ENCODE peak calls at places on chromosomes 4 and X, in six cellular contexts. One of them, this sample, is unnamed.

GRCh38 chr4:162408309-162408708 is 244.5 kb upstream of the FSTL5 start:
- DNase-seq in CD4-positive, alpha-beta T cell: no peak
- DNase-seq in GM20000: no peak
- DNase-seq in D721Med: no peak
- DNase-seq in CD14-positive monocyte: no peak
- DNase-seq in HepG2: no peak
- DNase-seq in this sample: no peak

GRCh38 chr4:7661846-7662506 is 227.2 kb upstream of the PSAPL1 start:
- DNase-seq in HepG2: no peak
- DNase-seq in D721Med: no peak
- DNase-seq in CD14-positive monocyte: no peak
- DNase-seq in CD4-positive, alpha-beta T cell: no peak
- DNase-seq in GM20000: no peak
- DNase-seq in this sample: no peak

GRCh38 chr4:175536852-175537453 is 275.1 kb downstream of the GPM6A start:
- DNase-seq in CD4-positive, alpha-beta T cell: no peak
- DNase-seq in GM20000: peak; percentile 16
- DNase-seq in D721Med: no peak
- DNase-seq in HepG2: peak; percentile 35
- DNase-seq in CD14-positive monocyte: no peak
- DNase-seq in this sample: peak; percentile 25

GRCh38 chr4:4762909-4763814 is 96.3 kb upstream of the MSX1 start:
- DNase-seq in CD4-positive, alpha-beta T cell: no peak
- DNase-seq in GM20000: peak; percentile 73
- DNase-seq in D721Med: no peak
- DNase-seq in CD14-positive monocyte: no peak
- DNase-seq in HepG2: no peak
- DNase-seq in this sample: peak; percentile 84

GRCh38 chrX:40248822-40249221 is 151.1 kb upstream of the BCOR start:
- DNase-seq in HepG2: no peak
- DNase-seq in D721Med: no peak
- DNase-seq in GM20000: no peak
- DNase-seq in CD4-positive, alpha-beta T cell: no peak
- DNase-seq in CD14-positive monocyte: no peak
- DNase-seq in this sample: no peak

GRCh38 chr4:45317276-45317675 is 590.9 kb upstream of the GNPDA2 start:
- DNase-seq in CD14-positive monocyte: no peak
- DNase-seq in D721Med: no peak
- DNase-seq in CD4-positive, alpha-beta T cell: no peak
- DNase-seq in HepG2: no peak
- DNase-seq in GM20000: no peak
- DNase-seq in this sample: no peak

GRCh38 chr4:156362581-156362980 is 408.9 kb upstream of the CTSO start:
- DNase-seq in HepG2: no peak
- DNase-seq in GM20000: no peak
- DNase-seq in D721Med: no peak
- DNase-seq in CD4-positive, alpha-beta T cell: no peak
- DNase-seq in CD14-positive monocyte: no peak
- DNase-seq in this sample: no peak

GRCh38 chr4:42638276-42638675 is 18.6 kb downstream of the ATP8A1 start:
- DNase-seq in HepG2: no peak
- DNase-seq in D721Med: no peak
- DNase-seq in CD4-positive, alpha-beta T cell: no peak
- DNase-seq in GM20000: no peak
- DNase-seq in CD14-positive monocyte: no peak
- DNase-seq in this sample: no peak

GRCh38 chr4:75726577-75726976 is 2.2 kb downstream of the USO1 start:
- DNase-seq in CD14-positive monocyte: no peak
- DNase-seq in D721Med: no peak
- DNase-seq in HepG2: no peak
- DNase-seq in CD4-positive, alpha-beta T cell: no peak
- DNase-seq in GM20000: no peak
- DNase-seq in this sample: no peak

GRCh38 chrX:112784692-112785091 is 55.9 kb downstream of the AMOT start:
- DNase-seq in GM20000: no peak
- DNase-seq in CD4-positive, alpha-beta T cell: no peak
- DNase-seq in D721Med: no peak
- DNase-seq in HepG2: no peak
- DNase-seq in CD14-positive monocyte: no peak
- DNase-seq in this sample: no peak

GRCh38 chr4:122086338-122086737 is 65.8 kb upstream of the BLTP1 start:
- DNase-seq in HepG2: no peak
- DNase-seq in D721Med: no peak
- DNase-seq in CD4-positive, alpha-beta T cell: no peak
- DNase-seq in CD14-positive monocyte: no peak
- DNase-seq in GM20000: no peak
- DNase-seq in this sample: no peak

GRCh38 chrX:130049821-130050220 is 60.5 kb downstream of the ELF4 start:
- DNase-seq in CD14-positive monocyte: no peak
- DNase-seq in HepG2: no peak
- DNase-seq in CD4-positive, alpha-beta T cell: no peak
- DNase-seq in GM20000: no peak
- DNase-seq in D721Med: no peak
- DNase-seq in this sample: no peak

GRCh38 chr4:110754726-110755125 is 131.8 kb upstream of the PITX2 start:
- DNase-seq in GM20000: no peak
- DNase-seq in HepG2: no peak
- DNase-seq in D721Med: no peak
- DNase-seq in CD14-positive monocyte: no peak
- DNase-seq in CD4-positive, alpha-beta T cell: no peak
- DNase-seq in this sample: no peak

GRCh38 chrX:52923781-52924241 is 26.7 kb downstream of the FAM156B start:
- DNase-seq in D721Med: no peak
- DNase-seq in CD4-positive, alpha-beta T cell: no peak
- DNase-seq in HepG2: no peak
- DNase-seq in GM20000: peak; percentile 10
- DNase-seq in CD14-positive monocyte: peak; percentile 45
- DNase-seq in this sample: no peak

GRCh38 chrX:102154900-102155805 is 624 bp downstream of the BEX5 start:
- DNase-seq in HepG2: no peak
- DNase-seq in D721Med: no peak
- DNase-seq in CD4-positive, alpha-beta T cell: no peak
- DNase-seq in CD14-positive monocyte: no peak
- DNase-seq in GM20000: no peak
- DNase-seq in this sample: peak; percentile 9

GRCh38 chrX:102155806-102156179 is at the start of gene BEX5:
- DNase-seq in CD14-positive monocyte: no peak
- DNase-seq in GM20000: peak; percentile 27
- DNase-seq in CD4-positive, alpha-beta T cell: peak; percentile 25
- DNase-seq in D721Med: no peak
- DNase-seq in HepG2: no peak
- DNase-seq in this sample: peak; percentile 53

GRCh38 chrX:102154218-102154860 is 1.4 kb downstream of the BEX5 start:
- DNase-seq in CD4-positive, alpha-beta T cell: no peak
- DNase-seq in CD14-positive monocyte: no peak
- DNase-seq in HepG2: no peak
- DNase-seq in GM20000: no peak
- DNase-seq in D721Med: no peak
- DNase-seq in this sample: peak; percentile 16
- TF ChIP-seq CTCF in CD4-positive, alpha-beta T cell: peak; percentile 25
- TF ChIP-seq CTCF in CD14-positive monocyte: no peak
- TF ChIP-seq CTCF in HepG2: peak; percentile 17
- TF ChIP-seq CTCF in GM20000: no peak
- TF ChIP-seq CTCF in D721Med: peak; percentile 7
- TF ChIP-seq CTCF in this sample: peak; percentile 44

DNA sequence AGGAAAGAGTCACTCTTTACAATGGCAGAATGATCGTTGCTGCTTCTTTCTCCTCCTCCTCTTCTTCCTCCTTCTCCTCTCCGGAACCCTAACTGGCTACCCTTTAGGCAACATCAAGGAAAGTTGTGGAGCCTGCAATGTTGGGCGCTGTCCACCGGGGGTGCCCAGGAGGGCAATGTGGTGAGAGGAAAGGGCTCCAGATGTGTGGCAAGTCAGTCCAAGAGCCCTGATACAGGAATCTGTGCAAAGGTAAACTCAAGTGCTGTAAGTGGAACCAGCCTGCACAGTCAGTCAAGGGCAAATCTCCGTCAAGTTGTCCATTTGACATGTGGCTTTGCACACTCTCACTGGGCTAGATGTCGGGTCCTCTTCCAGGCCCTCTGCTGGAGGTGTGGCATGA is 2.8 kb downstream of the RTL5 start:
- DNase-seq in GM20000: no peak
- DNase-seq in HepG2: peak; percentile 0
- DNase-seq in CD4-positive, alpha-beta T cell: no peak
- DNase-seq in D721Med: no peak
- DNase-seq in CD14-positive monocyte: no peak
- DNase-seq in this sample: peak; percentile 49
- TF ChIP-seq CTCF in GM20000: no peak
- TF ChIP-seq CTCF in HepG2: no peak
- TF ChIP-seq CTCF in CD4-positive, alpha-beta T cell: no peak
- TF ChIP-seq CTCF in D721Med: no peak
- TF ChIP-seq CTCF in CD14-positive monocyte: peak; percentile 54
- TF ChIP-seq CTCF in this sample: peak; percentile 56

DNA sequence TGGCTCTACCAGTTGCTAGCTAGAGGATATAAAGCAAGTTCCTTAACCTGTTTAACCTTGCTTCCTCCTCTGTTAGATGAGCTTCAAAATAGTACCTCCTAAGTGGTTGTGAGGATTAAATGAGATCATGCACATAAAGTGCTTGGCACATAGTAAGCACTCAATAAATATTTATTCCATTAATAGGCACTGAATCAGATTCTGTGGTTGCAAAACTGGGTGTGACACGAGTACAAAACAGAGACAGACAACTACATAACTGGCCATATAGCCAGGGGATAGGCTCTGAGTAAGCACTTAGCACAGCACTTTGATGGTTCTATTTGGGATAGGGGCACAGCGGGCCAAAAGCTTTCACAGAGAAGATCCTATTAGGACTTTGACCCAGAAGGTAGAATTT is 150.3 kb downstream of the RELL1 start:
- DNase-seq in GM20000: no peak
- DNase-seq in D721Med: no peak
- DNase-seq in CD4-positive, alpha-beta T cell: no peak
- DNase-seq in HepG2: no peak
- DNase-seq in CD14-positive monocyte: no peak
- DNase-seq in this sample: no peak
- TF ChIP-seq CTCF in GM20000: no peak
- TF ChIP-seq CTCF in D721Med: no peak
- TF ChIP-seq CTCF in CD4-positive, alpha-beta T cell: no peak
- TF ChIP-seq CTCF in HepG2: no peak
- TF ChIP-seq CTCF in CD14-positive monocyte: no peak
- TF ChIP-seq CTCF in this sample: no peak

GRCh38 chr4:145885666-145886065 is 53.0 kb downstream of the ZNF827 start:
- DNase-seq in HepG2: no peak
- DNase-seq in GM20000: no peak
- DNase-seq in CD4-positive, alpha-beta T cell: no peak
- DNase-seq in D721Med: no peak
- DNase-seq in CD14-positive monocyte: no peak
- DNase-seq in this sample: no peak

GRCh38 chr4:145886871-145887240 is 51.8 kb downstream of the ZNF827 start:
- DNase-seq in D721Med: no peak
- DNase-seq in GM20000: no peak
- DNase-seq in CD4-positive, alpha-beta T cell: no peak
- DNase-seq in CD14-positive monocyte: no peak
- DNase-seq in HepG2: no peak
- DNase-seq in this sample: no peak

GRCh38 chr4:145888393-145888792 is 50.2 kb downstream of the ZNF827 start:
- DNase-seq in HepG2: no peak
- DNase-seq in D721Med: no peak
- DNase-seq in CD4-positive, alpha-beta T cell: no peak
- DNase-seq in CD14-positive monocyte: no peak
- DNase-seq in GM20000: no peak
- DNase-seq in this sample: no peak

GRCh38 chr4:145884775-145885174 is 53.8 kb downstream of the ZNF827 start:
- DNase-seq in GM20000: no peak
- DNase-seq in CD4-positive, alpha-beta T cell: no peak
- DNase-seq in HepG2: no peak
- DNase-seq in D721Med: no peak
- DNase-seq in CD14-positive monocyte: no peak
- DNase-seq in this sample: no peak

DNA sequence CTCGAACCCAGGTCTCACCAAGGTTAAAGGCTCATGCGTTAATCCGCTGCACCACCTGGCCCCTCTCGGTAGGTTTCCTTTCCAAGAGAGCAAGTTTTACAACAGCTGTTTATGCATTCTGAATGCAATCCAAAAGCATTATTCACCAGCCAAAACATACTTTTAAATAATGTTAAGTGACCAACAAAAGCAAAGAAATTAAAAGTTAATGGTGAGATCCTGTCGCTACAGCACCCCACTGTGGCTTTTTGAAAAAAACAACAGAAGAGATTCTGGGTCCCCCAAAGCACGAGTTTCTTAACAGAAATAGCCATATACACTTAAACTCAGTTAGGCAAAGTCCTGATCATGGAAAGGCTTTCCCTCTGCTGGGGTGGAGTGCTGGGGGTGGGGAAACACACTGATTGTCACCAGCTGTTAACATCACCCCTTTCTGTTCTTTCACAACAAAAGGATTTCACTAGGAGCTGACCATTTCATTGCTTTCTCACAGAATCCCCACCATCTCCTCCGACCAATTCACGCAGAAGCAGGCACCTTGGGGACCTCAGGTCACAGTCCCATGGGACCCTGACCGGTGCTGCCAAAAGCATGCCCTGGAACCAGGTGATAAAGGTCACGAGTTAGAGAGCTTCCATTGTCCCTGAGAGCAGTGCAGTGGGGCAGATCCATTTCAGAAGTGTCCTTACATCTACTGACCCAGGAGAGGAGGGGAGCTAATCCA is 51.2 kb downstream of the ZNF827 start:
- DNase-seq in GM20000: no peak
- DNase-seq in D721Med: no peak
- DNase-seq in CD4-positive, alpha-beta T cell: no peak
- DNase-seq in CD14-positive monocyte: no peak
- DNase-seq in HepG2: no peak
- DNase-seq in this sample: no peak
- TF ChIP-seq CTCF in GM20000: no peak
- TF ChIP-seq CTCF in D721Med: no peak
- TF ChIP-seq CTCF in CD4-positive, alpha-beta T cell: no peak
- TF ChIP-seq CTCF in CD14-positive monocyte: no peak
- TF ChIP-seq CTCF in HepG2: no peak
- TF ChIP-seq CTCF in this sample: no peak

This sample was measured in SK-N-SH.